ENCODE peak calls at places on chromosomes 4 and X, in four cellular contexts. I is Caco-2; K is CD8-positive, alpha-beta T cell; P is OCI-LY7. M is an unnamed sample. For H3K9me3, the result is how much of the 10 kb centered on the place peaks cover.

GRCh38 chr4:5158391-5158770 is 107.1 kb downstream of the STK32B start:
- DNase-seq in I (peak), K (no peak), P (no peak), M (no peak)

GRCh38 chr4:113112341-113112978 is 63.0 kb downstream of the ANK2 start:
- DNase-seq in I (no peak), K (no peak), P (no peak), M (no peak)

GRCh38 chrX:49934729-49935128 is 12.3 kb downstream of the CLCN5 start:
- DNase-seq in I (no peak), K (no peak), P (no peak), M (no peak)

GRCh38 chr4:2793920-2794706 is 1.2 kb downstream of the SH3BP2 start:
- DNase-seq in I (peak), K (no peak), P (no peak), M (no peak)

GRCh38 chrX:129632443-129632842 is 22.3 kb downstream of the APLN start:
- DNase-seq in I (no peak), K (no peak), P (no peak), M (no peak)

GRCh38 chrX:14351889-14352288 is 177.4 kb upstream of the GLRA2 start:
- DNase-seq in I (no peak), K (no peak), P (no peak), M (no peak)

GRCh38 chr4:57109847-57110634 is at the start of gene IGFBP7:
- DNase-seq in I (peak), K (no peak), P (no peak), M (no peak)

GRCh38 chr4:78764498-78764961 is 11.6 kb upstream of the BMP2K start:
- DNase-seq in I (no peak), K (no peak), P (no peak), M (no peak)

GRCh38 chr4:177573487-177573886 is 131.2 kb upstream of the AGA start:
- DNase-seq in I (no peak), K (no peak), P (no peak), M (no peak)

GRCh38 chrX:100356497-100356896 is 53.6 kb downstream of the PCDH19 start:
- DNase-seq in I (no peak), K (no peak), P (no peak), M (no peak)

GRCh38 chr4:15451866-15452765 is 17.6 kb upstream of the CC2D2A start:
- DNase-seq in I (peak), K (no peak), P (no peak), M (no peak)

GRCh38 chrX:30735839-30736238 is 82.6 kb downstream of the GK start:
- DNase-seq in I (peak), K (peak), P (peak), M (peak)

GRCh38 chr4:176163041-176163440 is 32.3 kb downstream of the SPATA4 start:
- DNase-seq in I (no peak), K (no peak), P (no peak), M (no peak)

GRCh38 chr4:113052379-113052951 is 3.0 kb downstream of the ANK2 start:
- DNase-seq in I (no peak), K (no peak), P (no peak), M (no peak)

GRCh38 chrX:47206316-47206715 is 12.2 kb upstream of the CDK16 start:
- DNase-seq in I (no peak), K (no peak), P (no peak), M (no peak)

DNA sequence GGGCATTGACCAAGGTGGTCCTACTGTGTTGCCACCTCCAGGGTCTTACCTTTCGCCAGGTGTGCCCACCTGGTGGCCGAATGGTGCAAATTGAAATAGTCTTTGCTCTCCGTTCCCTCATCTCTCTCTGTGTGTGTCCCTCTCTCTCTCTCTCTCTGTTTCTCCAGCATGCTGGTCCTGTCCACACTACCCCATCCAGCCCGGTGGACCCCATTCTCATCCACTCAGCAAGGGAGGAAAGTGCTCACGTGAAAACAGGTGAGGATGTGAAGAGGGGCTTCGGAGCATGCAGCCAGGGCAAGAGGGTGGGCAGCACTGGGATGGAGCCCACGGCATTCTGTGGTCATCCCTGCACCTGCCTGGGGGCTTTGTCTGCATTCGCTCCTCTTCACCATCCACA is 150.1 kb downstream of the CRLF2 start:
- DNase-seq in I (no peak), K (no peak), P (no peak), M (no peak)
- H3K9me3 ChIP-seq in I (under half), K (under half), P (under half), M (under half)

GRCh38 chr4:131098976-131099375 is 2003.0 kb downstream of the C4orf33 start:
- DNase-seq in I (no peak), K (no peak), P (no peak), M (no peak)

GRCh38 chr4:131091896-131092295 is 1995.9 kb downstream of the C4orf33 start:
- DNase-seq in I (peak), K (no peak), P (peak), M (no peak)

DNA sequence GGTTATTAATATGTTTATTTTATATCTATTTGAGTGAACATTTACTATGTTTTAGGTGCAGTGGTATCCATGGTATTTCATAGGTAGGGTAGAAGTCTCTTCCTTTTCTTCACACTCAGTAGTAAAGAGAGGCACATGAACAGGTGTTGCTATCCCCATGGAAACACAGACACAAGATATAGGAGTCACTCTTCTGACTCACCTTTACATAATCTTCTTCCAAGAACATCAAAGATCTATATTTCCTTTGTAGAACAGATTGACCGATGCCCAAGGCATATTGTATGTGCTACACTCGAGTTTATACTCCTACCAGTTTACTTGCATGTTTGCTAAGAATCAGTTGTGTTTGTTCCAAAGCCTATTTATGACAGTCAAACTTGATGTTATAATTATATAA is 1997.4 kb downstream of the C4orf33 start:
- DNase-seq in I (no peak), K (no peak), P (no peak), M (no peak)
- H3K9me3 ChIP-seq in I (under half), K (under half), P (under half), M (under half)

GRCh38 chr4:25229804-25230203 is 4.0 kb upstream of the PI4K2B start:
- DNase-seq in I (no peak), K (no peak), P (no peak), M (no peak)

GRCh38 chr4:25221377-25221776 is 12.5 kb upstream of the PI4K2B start:
- DNase-seq in I (no peak), K (no peak), P (no peak), M (no peak)

GRCh38 chr4:25223770-25224375 is 10.0 kb upstream of the PI4K2B start:
- DNase-seq in I (peak), K (no peak), P (peak), M (no peak)
- H3K9me3 ChIP-seq in I (under half), K (under half), P (under half), M (under half)

GRCh38 chr4:19492611-19493010 is 759.1 kb upstream of the SLIT2 start:
- DNase-seq in I (no peak), K (no peak), P (no peak), M (no peak)

GRCh38 chr4:19494958-19495357 is 756.7 kb upstream of the SLIT2 start:
- DNase-seq in I (no peak), K (no peak), P (no peak), M (no peak)

GRCh38 chr4:19496752-19497151 is 755.0 kb upstream of the SLIT2 start:
- DNase-seq in I (no peak), K (no peak), P (no peak), M (no peak)

GRCh38 chr4:19497692-19498091 is 754.0 kb upstream of the SLIT2 start:
- DNase-seq in I (no peak), K (no peak), P (no peak), M (no peak)
- H3K9me3 ChIP-seq in I (under half), K (under half), P (under half), M (under half)

GRCh38 chrX:19772759-19773623 is 114.4 kb downstream of the SH3KBP1 start:
- DNase-seq in I (no peak), K (no peak), P (peak), M (no peak)

GRCh38 chrX:19772306-19772705 is 115.1 kb downstream of the SH3KBP1 start:
- DNase-seq in I (no peak), K (no peak), P (no peak), M (no peak)

GRCh38 chrX:19765628-19766027 is 121.8 kb downstream of the SH3KBP1 start:
- DNase-seq in I (no peak), K (no peak), P (no peak), M (no peak)

GRCh38 chrX:19774905-19775304 is 112.5 kb downstream of the SH3KBP1 start:
- DNase-seq in I (no peak), K (no peak), P (no peak), M (no peak)

GRCh38 chrX:19769467-19769866 is 117.9 kb downstream of the SH3KBP1 start:
- DNase-seq in I (no peak), K (no peak), P (no peak), M (no peak)
- H3K9me3 ChIP-seq in I (under half), K (under half), P (under half), M (under half)

DNA sequence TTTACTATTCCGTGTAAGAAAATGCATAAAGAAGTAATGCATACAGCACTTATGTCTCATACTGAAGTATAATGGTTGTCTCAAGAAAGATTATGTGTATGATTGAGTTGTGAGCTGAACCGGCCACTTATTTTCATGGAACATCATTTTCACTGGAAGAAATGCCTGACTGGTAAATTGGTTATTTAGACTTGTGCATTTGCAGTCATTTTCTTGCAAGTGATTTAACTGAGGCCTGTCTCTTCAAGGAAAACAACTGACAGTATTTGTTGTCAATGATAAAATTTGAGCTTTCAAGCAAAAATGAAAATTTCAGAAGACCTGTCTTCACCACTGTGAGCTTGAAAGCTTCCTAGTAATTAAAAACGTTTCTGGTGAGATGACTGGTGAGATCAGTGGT is 62.7 kb upstream of the RPS6KA3 start:
- DNase-seq in I (no peak), K (no peak), P (no peak), M (no peak)
- H3K9me3 ChIP-seq in I (under half), K (under half), P (under half), M (under half)

GRCh38 chr4:24655326-24655725 is 71.0 kb upstream of the DHX15 start:
- DNase-seq in I (no peak), K (no peak), P (no peak), M (no peak)
- H3K9me3 ChIP-seq in I (under half), K (under half), P (under half), M (under half)

GRCh38 chrX:44951572-44952067 is 78.6 kb downstream of the KDM6A start:
- DNase-seq in I (no peak), K (no peak), P (no peak), M (no peak)
- H3K9me3 ChIP-seq in I (under half), K (under half), P (under half), M (under half)

GRCh38 chrX:149374751-149375150 is 130.4 kb downstream of the IDS start:
- DNase-seq in I (no peak), K (no peak), P (no peak), M (no peak)
- H3K9me3 ChIP-seq in I (under half), K (under half), P (under half), M (under half)

GRCh38 chr4:176995-177394 is 52.7 kb downstream of the ZNF718 start:
- DNase-seq in I (no peak), K (no peak), P (no peak), M (no peak)

GRCh38 chr4:175986-176385 is 51.7 kb downstream of the ZNF718 start:
- DNase-seq in I (no peak), K (no peak), P (no peak), M (no peak)

GRCh38 chr4:173666-174314 is 49.5 kb downstream of the ZNF718 start:
- DNase-seq in I (no peak), K (no peak), P (no peak), M (no peak)
- H3K9me3 ChIP-seq in I (under half), K (under half), P (under half), M (under half)

M was measured in T-helper 17 cell.